ENCODE peak calls at places on chromosomes 4 and X, in six cellular contexts. U is cardiac muscle cell, K is IMR-90, T is body of pancreas, A is Peyer's patch, H is sigmoid colon. O is an unnamed sample.

GRCh38 chr4:86706923-86707597 is 112.9 kb downstream of the PTPN13 start:
- DNase-seq in K (peak; percentile 11), A (no peak), H (no peak), U (no peak), T (no peak), O (no peak)

GRCh38 chr4:85050736-85051135 is 84.2 kb upstream of the WDFY3 start:
- DNase-seq in A (no peak), H (no peak), U (no peak), K (no peak), T (no peak), O (no peak)

GRCh38 chrX:117096528-117096927 is 633.8 kb upstream of the CT83 start:
- DNase-seq in A (no peak), H (no peak), T (no peak), K (no peak), U (no peak), O (no peak)

GRCh38 chr4:24794916-24795665 is at the start of gene SOD3:
- DNase-seq in T (peak; percentile 89), K (peak; percentile 86), U (peak; percentile 83), H (peak; percentile 95), A (peak; percentile 57), O (peak; percentile 89)

GRCh38 chr4:65917486-65917885 is 247.2 kb upstream of the EPHA5 start:
- DNase-seq in H (no peak), T (no peak), K (no peak), A (no peak), U (no peak), O (no peak)

GRCh38 chr4:24778427-24779225 is 16.7 kb upstream of the SOD3 start:
- DNase-seq in T (no peak), H (peak; percentile 81), U (no peak), K (peak; percentile 98), A (no peak), O (no peak)

GRCh38 chr4:144411119-144411518 is 234.8 kb upstream of the HHIP start:
- DNase-seq in K (no peak), U (no peak), H (no peak), T (no peak), A (no peak), O (no peak)

GRCh38 chrX:39837688-39838087 is 260.1 kb downstream of the BCOR start:
- DNase-seq in K (no peak), H (no peak), U (no peak), A (no peak), T (no peak), O (no peak)

GRCh38 chr4:18844726-18845125 is 823.2 kb upstream of the LCORL start:
- DNase-seq in U (no peak), T (no peak), K (peak; percentile 1), H (no peak), A (no peak), O (no peak)

GRCh38 chr4:152064282-152064681 is 303.5 kb upstream of the GATB start:
- DNase-seq in K (no peak), T (no peak), H (no peak), A (no peak), U (no peak), O (no peak)

DNA sequence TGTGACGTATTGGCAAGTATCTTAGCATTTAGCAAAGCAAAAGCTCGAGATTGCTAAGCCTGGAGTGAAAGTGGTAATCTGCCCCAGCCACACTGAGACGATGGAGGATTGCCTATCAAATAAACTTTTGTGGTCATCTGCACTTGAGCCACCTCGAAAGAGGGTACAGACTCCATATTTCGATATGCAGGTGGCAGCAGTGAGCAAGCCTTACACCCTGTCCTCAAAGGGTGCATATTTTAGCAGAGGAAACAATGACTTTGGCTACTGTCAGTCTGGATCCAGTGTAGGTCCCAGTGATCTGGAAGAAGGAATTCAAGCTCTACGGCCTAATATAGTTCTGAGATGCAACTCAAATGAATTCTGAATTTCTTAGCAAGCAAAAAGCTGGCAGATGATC is 153.9 kb downstream of the ATG4A start:
- DNase-seq in K (no peak), A (no peak), U (no peak), T (no peak), H (no peak), O (no peak)
- H3K4me1 ChIP-seq in K (no peaks in the 10 kb centered on the region), A (no peaks in the 10 kb centered on the region), U (no peaks in the 10 kb centered on the region), T (no peaks in the 10 kb centered on the region), H (no peaks in the 10 kb centered on the region), O (no peaks in the 10 kb centered on the region)

GRCh38 chr4:2933566-2934076 is 29.6 kb downstream of the NOP14 start:
- DNase-seq in U (no peak), K (no peak), T (no peak), H (no peak), A (no peak), O (no peak)

GRCh38 chr4:2934077-2934812 is 29.0 kb downstream of the NOP14 start:
- DNase-seq in A (peak; percentile 77), H (peak; percentile 91), T (peak; percentile 55), K (peak; percentile 24), U (peak; percentile 43), O (peak; percentile 68)

GRCh38 chr4:2936773-2937145 is 26.4 kb downstream of the NOP14 start:
- DNase-seq in A (peak; percentile 48), U (no peak), K (peak; percentile 58), H (peak; percentile 58), T (no peak), O (no peak)

GRCh38 chr4:2935762-2936743 is 27.2 kb downstream of the NOP14 start:
- DNase-seq in U (no peak), H (peak; percentile 56), T (no peak), K (no peak), A (peak; percentile 38), O (no peak)

DNA sequence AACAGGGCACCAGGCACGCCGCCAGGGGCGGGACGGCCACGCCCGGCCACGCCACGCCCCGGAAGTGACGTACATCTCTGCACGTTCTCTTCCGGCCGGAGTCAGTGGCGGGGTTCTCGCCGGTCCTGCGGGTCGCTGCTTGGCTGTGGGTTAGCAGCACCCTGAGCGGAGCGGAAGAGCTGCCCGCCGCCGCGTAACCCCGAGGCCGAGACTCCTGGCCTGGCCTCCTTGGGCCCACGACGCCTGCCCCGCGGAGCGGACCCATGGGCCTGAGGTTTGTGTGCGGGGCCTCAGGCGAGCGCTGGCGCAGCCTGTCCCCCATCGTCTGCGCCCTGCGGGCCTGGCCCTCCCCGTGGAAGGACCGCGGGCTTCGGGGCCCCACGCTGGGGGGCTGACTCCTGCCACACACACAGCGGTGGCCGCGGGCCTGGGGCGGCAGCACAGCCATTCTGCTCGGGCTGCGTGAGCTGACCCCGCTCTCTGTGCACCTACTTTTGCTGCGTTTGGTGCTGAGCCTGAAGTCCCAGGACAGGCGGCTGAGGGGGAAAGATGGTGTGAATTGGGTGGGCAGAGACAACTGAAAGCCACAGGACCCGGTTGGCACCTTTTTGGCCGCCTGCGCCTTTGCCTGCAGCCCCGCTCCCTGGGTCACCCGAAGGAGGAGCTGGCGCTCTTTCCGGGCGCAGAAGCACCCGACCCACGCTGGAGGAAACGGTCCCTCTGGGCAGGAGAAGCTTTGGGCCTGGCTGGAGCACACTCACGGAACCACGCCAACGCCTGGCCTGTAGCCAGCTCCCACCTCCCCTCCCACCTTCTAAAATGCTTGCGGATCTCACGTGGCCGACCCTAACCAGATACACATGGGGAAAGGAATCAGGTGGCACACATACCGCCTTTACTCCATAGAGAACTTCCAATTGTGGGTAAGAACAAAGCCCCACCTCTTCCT is 28.1 kb downstream of the NOP14 start:
- DNase-seq in U (peak; percentile 95), H (peak; percentile 97), A (peak; percentile 99), T (peak; percentile 99), K (peak; percentile 85), O (peak; percentile 93)
- TF ChIP-seq CTCF in U (peak; percentile 5), H (no peak), A (peak; percentile 45), T (no peak), K (no peak), O (no peak)

DNA sequence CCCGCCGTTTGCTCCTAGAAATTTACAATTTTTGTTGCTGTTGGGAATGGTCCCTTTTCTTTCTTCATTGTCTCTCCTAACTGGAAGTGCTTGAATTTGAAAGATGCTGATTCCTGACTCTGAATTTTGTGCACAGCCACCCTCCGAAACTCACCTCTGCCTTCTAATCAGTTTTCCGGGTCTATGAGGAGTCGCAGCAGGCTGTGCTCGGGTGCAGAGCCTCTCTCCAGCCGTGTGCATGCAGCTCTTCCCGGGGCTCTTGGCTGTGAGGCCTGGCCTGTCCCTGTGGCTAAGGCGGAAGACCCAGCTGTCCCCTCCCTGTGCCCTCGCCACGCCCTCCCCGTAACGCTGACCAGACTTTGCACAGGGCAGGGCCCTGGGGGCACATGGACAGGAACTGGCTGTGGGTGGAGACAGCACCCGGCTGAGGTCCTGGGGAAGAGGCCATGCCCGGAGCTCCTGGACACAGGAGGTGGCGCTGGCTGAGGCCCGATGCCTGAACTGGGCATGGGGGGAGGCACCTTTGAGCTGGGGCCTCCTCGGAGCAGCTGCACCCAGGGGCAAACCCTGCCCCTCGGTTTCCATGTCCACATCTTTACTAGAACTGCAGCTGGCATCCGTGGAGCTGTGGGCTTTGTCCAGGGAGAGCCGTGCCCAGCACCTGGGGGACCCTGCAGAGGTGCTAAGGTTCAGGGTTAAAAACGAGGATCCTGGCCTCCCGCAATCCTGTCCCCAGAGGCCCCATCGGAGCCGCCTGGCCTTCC is 32.6 kb upstream of the SPON2 start:
- DNase-seq in K (no peak), U (no peak), A (peak; percentile 95), T (peak; percentile 9), H (peak; percentile 64), O (no peak)
- H3K4me1 ChIP-seq in K (peaks cover 51% of the 10 kb centered on the region), U (peaks cover 2% of the 10 kb centered on the region), A (peaks cover 29% of the 10 kb centered on the region), T (peaks cover 24% of the 10 kb centered on the region), H (no peaks in the 10 kb centered on the region), O (peaks cover 4% of the 10 kb centered on the region)

GRCh38 chrX:70664726-70665125 is 220.1 kb downstream of the DLG3 start:
- DNase-seq in A (no peak), U (peak; percentile 34), H (no peak), K (peak; percentile 30), T (peak; percentile 24), O (no peak)
- TF ChIP-seq CTCF in A (peak; percentile 39), U (peak; percentile 27), H (no peak), K (peak; percentile 50), T (peak; percentile 24), O (no peak)

GRCh38 chr4:39712819-39713607 is 15.1 kb downstream of the UBE2K start:
- DNase-seq in T (no peak), A (no peak), H (no peak), K (no peak), U (no peak), O (no peak)
- H3K4me1 ChIP-seq in T (peaks cover 25% of the 10 kb centered on the region), A (no peaks in the 10 kb centered on the region), H (no peaks in the 10 kb centered on the region), K (peaks cover 10% of the 10 kb centered on the region), U (no peaks in the 10 kb centered on the region), O (no peaks in the 10 kb centered on the region)

DNA sequence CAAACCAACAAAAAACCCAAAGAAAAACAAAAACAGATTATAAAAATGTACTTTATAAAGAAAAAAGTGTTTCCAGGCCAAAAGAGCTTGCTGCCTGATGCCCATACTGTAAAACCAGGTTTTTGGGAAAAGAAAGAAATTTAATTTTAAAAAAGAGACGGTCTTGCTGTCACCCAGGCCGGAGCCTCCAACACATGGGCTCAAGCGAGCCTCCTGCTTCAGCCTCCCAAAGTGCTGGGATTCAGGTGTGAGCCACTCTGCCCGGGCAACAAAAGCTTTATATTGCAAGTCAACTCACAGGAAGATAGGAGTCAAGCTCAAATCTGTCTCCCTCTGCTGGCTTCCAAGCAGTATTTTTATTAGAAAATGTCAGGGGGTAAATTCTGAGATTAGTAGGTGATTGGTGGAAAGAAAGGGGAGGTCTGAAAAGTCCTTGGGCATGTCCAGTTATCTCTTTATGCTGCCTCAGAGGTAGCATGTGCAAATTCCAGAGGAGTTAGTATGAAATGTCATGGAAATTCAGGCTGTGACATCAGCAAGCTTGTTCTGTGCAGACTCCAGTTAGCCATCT is 39.4 kb downstream of the MGST2 start:
- DNase-seq in K (peak; percentile 42), T (no peak), U (no peak), A (no peak), H (no peak), O (no peak)
- TF ChIP-seq CTCF in K (no peak), T (no peak), U (peak; percentile 19), A (peak; percentile 44), H (no peak), O (no peak)

O was measured in lung.